ENCODE peak calls at places on chromosomes 6 and 20, in five cellular contexts. One of them, this sample, is unnamed.

GRCh38 chr20:4130404-4131189 is 115.2 kb upstream of the RNF24 start:
- DNase-seq in COR-L47: no peak
- DNase-seq in activated CD4-positive, CD25-positive, alpha-beta regulatory T cell: no peak
- DNase-seq in lower lobe of right lung: no peak
- DNase-seq in T-helper 2 cell: no peak
- DNase-seq in this sample: no peak

GRCh38 chr6:41894366-41895299 is 542 bp downstream of the USP49 start:
- DNase-seq in COR-L47: no peak
- DNase-seq in activated CD4-positive, CD25-positive, alpha-beta regulatory T cell: no peak
- DNase-seq in lower lobe of right lung: no peak
- DNase-seq in T-helper 2 cell: no peak
- DNase-seq in this sample: peak

GRCh38 chr20:43569282-43569681 is 10.5 kb downstream of the SGK2 start:
- DNase-seq in COR-L47: no peak
- DNase-seq in activated CD4-positive, CD25-positive, alpha-beta regulatory T cell: no peak
- DNase-seq in lower lobe of right lung: no peak
- DNase-seq in T-helper 2 cell: no peak
- DNase-seq in this sample: no peak

GRCh38 chr6:29675561-29675960 is 5.4 kb downstream of the ZFP57 start:
- DNase-seq in COR-L47: no peak
- DNase-seq in activated CD4-positive, CD25-positive, alpha-beta regulatory T cell: no peak
- DNase-seq in lower lobe of right lung: no peak
- DNase-seq in T-helper 2 cell: no peak
- DNase-seq in this sample: no peak

GRCh38 chr6:20069130-20069529 is 143.1 kb downstream of the MBOAT1 start:
- DNase-seq in COR-L47: peak
- DNase-seq in activated CD4-positive, CD25-positive, alpha-beta regulatory T cell: no peak
- DNase-seq in lower lobe of right lung: no peak
- DNase-seq in T-helper 2 cell: no peak
- DNase-seq in this sample: peak

GRCh38 chr20:13464702-13465101 is 174.0 kb downstream of the TASP1 start:
- DNase-seq in COR-L47: no peak
- DNase-seq in activated CD4-positive, CD25-positive, alpha-beta regulatory T cell: no peak
- DNase-seq in lower lobe of right lung: no peak
- DNase-seq in T-helper 2 cell: no peak
- DNase-seq in this sample: no peak

GRCh38 chr6:112360498-112360897 is 13.4 kb downstream of the RFPL4B start:
- DNase-seq in COR-L47: no peak
- DNase-seq in activated CD4-positive, CD25-positive, alpha-beta regulatory T cell: no peak
- DNase-seq in lower lobe of right lung: no peak
- DNase-seq in T-helper 2 cell: no peak
- DNase-seq in this sample: no peak

GRCh38 chr6:107716688-107717089 is 107.4 kb downstream of the SCML4 start:
- DNase-seq in COR-L47: no peak
- DNase-seq in activated CD4-positive, CD25-positive, alpha-beta regulatory T cell: peak
- DNase-seq in lower lobe of right lung: no peak
- DNase-seq in T-helper 2 cell: peak
- DNase-seq in this sample: no peak

GRCh38 chr6:4402477-4402976 is 267.2 kb upstream of the ECI2 start:
- DNase-seq in COR-L47: no peak
- DNase-seq in activated CD4-positive, CD25-positive, alpha-beta regulatory T cell: no peak
- DNase-seq in lower lobe of right lung: no peak
- DNase-seq in T-helper 2 cell: no peak
- DNase-seq in this sample: no peak

GRCh38 chr20:63427206-63427605 is 45.2 kb downstream of the KCNQ2 start:
- DNase-seq in COR-L47: no peak
- DNase-seq in activated CD4-positive, CD25-positive, alpha-beta regulatory T cell: no peak
- DNase-seq in lower lobe of right lung: no peak
- DNase-seq in T-helper 2 cell: no peak
- DNase-seq in this sample: no peak

GRCh38 chr6:155245193-155245592 is 18.6 kb upstream of the CLDN20 start:
- DNase-seq in COR-L47: no peak
- DNase-seq in activated CD4-positive, CD25-positive, alpha-beta regulatory T cell: no peak
- DNase-seq in lower lobe of right lung: no peak
- DNase-seq in T-helper 2 cell: no peak
- DNase-seq in this sample: no peak

GRCh38 chr20:57040924-57041323 is 225.5 kb downstream of the BMP7 start:
- DNase-seq in COR-L47: no peak
- DNase-seq in activated CD4-positive, CD25-positive, alpha-beta regulatory T cell: no peak
- DNase-seq in lower lobe of right lung: no peak
- DNase-seq in T-helper 2 cell: no peak
- DNase-seq in this sample: no peak

GRCh38 chr6:37432916-37433656 is at the start of gene CMTR1:
- DNase-seq in COR-L47: peak
- DNase-seq in activated CD4-positive, CD25-positive, alpha-beta regulatory T cell: peak
- DNase-seq in lower lobe of right lung: peak
- DNase-seq in T-helper 2 cell: peak
- DNase-seq in this sample: peak

GRCh38 chr6:158666637-158667359 is 16.9 kb downstream of the SYTL3 start:
- DNase-seq in COR-L47: no peak
- DNase-seq in activated CD4-positive, CD25-positive, alpha-beta regulatory T cell: no peak
- DNase-seq in lower lobe of right lung: peak
- DNase-seq in T-helper 2 cell: no peak
- DNase-seq in this sample: no peak

GRCh38 chr6:44470106-44470446 is 82.6 kb downstream of the CDC5L start:
- DNase-seq in COR-L47: peak
- DNase-seq in activated CD4-positive, CD25-positive, alpha-beta regulatory T cell: no peak
- DNase-seq in lower lobe of right lung: no peak
- DNase-seq in T-helper 2 cell: no peak
- DNase-seq in this sample: peak

GRCh38 chr6:110620065-110620464 is 143.7 kb upstream of the SLC22A16 start:
- DNase-seq in COR-L47: no peak
- DNase-seq in activated CD4-positive, CD25-positive, alpha-beta regulatory T cell: no peak
- DNase-seq in lower lobe of right lung: no peak
- DNase-seq in T-helper 2 cell: no peak
- DNase-seq in this sample: no peak

GRCh38 chr6:79455446-79455845 is 81.8 kb downstream of the LCA5 start:
- DNase-seq in COR-L47: no peak
- DNase-seq in activated CD4-positive, CD25-positive, alpha-beta regulatory T cell: no peak
- DNase-seq in lower lobe of right lung: no peak
- DNase-seq in T-helper 2 cell: no peak
- DNase-seq in this sample: no peak

GRCh38 chr20:46273701-46274100 is 34.6 kb downstream of the CDH22 start:
- DNase-seq in COR-L47: no peak
- DNase-seq in activated CD4-positive, CD25-positive, alpha-beta regulatory T cell: no peak
- DNase-seq in lower lobe of right lung: no peak
- DNase-seq in T-helper 2 cell: no peak
- DNase-seq in this sample: no peak

GRCh38 chr6:90217621-90218496 is 78.8 kb downstream of the BACH2 start:
- DNase-seq in COR-L47: no peak
- DNase-seq in activated CD4-positive, CD25-positive, alpha-beta regulatory T cell: no peak
- DNase-seq in lower lobe of right lung: peak
- DNase-seq in T-helper 2 cell: no peak
- DNase-seq in this sample: no peak

GRCh38 chr6:151681426-151682059 is 125.9 kb upstream of the ESR1 start:
- DNase-seq in COR-L47: no peak
- DNase-seq in activated CD4-positive, CD25-positive, alpha-beta regulatory T cell: no peak
- DNase-seq in lower lobe of right lung: no peak
- DNase-seq in T-helper 2 cell: no peak
- DNase-seq in this sample: no peak

GRCh38 chr6:21769405-21769851 is 175.9 kb downstream of the SOX4 start:
- DNase-seq in COR-L47: no peak
- DNase-seq in activated CD4-positive, CD25-positive, alpha-beta regulatory T cell: no peak
- DNase-seq in lower lobe of right lung: no peak
- DNase-seq in T-helper 2 cell: no peak
- DNase-seq in this sample: no peak

GRCh38 chr6:75130784-75131183 is 75.1 kb downstream of the COL12A1 start:
- DNase-seq in COR-L47: no peak
- DNase-seq in activated CD4-positive, CD25-positive, alpha-beta regulatory T cell: no peak
- DNase-seq in lower lobe of right lung: no peak
- DNase-seq in T-helper 2 cell: no peak
- DNase-seq in this sample: no peak